ENCODE peak calls at places on chromosomes 5 and 9, in four cellular contexts. One of them, this sample, is unnamed.

GRCh38 chr5:134438268-134438622 is 26.6 kb upstream of the CDKN2AIPNL start:
- DNase-seq in foreskin fibroblast: peak
- DNase-seq in NCI-H1417: no peak
- DNase-seq in A549: no peak
- DNase-seq in this sample: no peak

GRCh38 chr9:15513335-15513734 is 2.6 kb upstream of the PSIP1 start:
- DNase-seq in A549: peak
- DNase-seq in NCI-H1417: peak
- DNase-seq in foreskin fibroblast: peak
- DNase-seq in this sample: peak

GRCh38 chr5:114310666-114311065 is 51.2 kb upstream of the KCNN2 start:
- DNase-seq in A549: no peak
- DNase-seq in NCI-H1417: no peak
- DNase-seq in foreskin fibroblast: no peak
- DNase-seq in this sample: no peak

GRCh38 chr9:38685535-38685934 is 34.4 kb downstream of the FAM240B start:
- DNase-seq in A549: no peak
- DNase-seq in NCI-H1417: no peak
- DNase-seq in foreskin fibroblast: no peak
- DNase-seq in this sample: no peak

GRCh38 chr5:124927735-124928134 is 181.3 kb upstream of the ZNF608 start:
- DNase-seq in foreskin fibroblast: peak
- DNase-seq in NCI-H1417: no peak
- DNase-seq in A549: no peak
- DNase-seq in this sample: no peak

GRCh38 chr9:134053941-134054761 is 13.7 kb downstream of the BRD3 start:
- DNase-seq in A549: no peak
- DNase-seq in NCI-H1417: no peak
- DNase-seq in foreskin fibroblast: no peak
- DNase-seq in this sample: no peak

GRCh38 chr9:89796606-89797005 is 191.8 kb downstream of the GADD45G start:
- DNase-seq in foreskin fibroblast: no peak
- DNase-seq in A549: no peak
- DNase-seq in NCI-H1417: no peak
- DNase-seq in this sample: no peak

GRCh38 chr9:82637368-82637767 is 425.6 kb downstream of the RASEF start:
- DNase-seq in foreskin fibroblast: no peak
- DNase-seq in A549: no peak
- DNase-seq in NCI-H1417: no peak
- DNase-seq in this sample: no peak

GRCh38 chr5:144333336-144333920 is 162.8 kb downstream of the KCTD16 start:
- DNase-seq in foreskin fibroblast: peak
- DNase-seq in A549: no peak
- DNase-seq in NCI-H1417: no peak
- DNase-seq in this sample: no peak

GRCh38 chr5:174309131-174309845 is 263.8 kb downstream of the NSG2 start:
- DNase-seq in A549: no peak
- DNase-seq in NCI-H1417: no peak
- DNase-seq in foreskin fibroblast: no peak
- DNase-seq in this sample: no peak

GRCh38 chr9:347667-348292 is 133.1 kb downstream of the DOCK8 start:
- DNase-seq in NCI-H1417: no peak
- DNase-seq in foreskin fibroblast: peak
- DNase-seq in A549: peak
- DNase-seq in this sample: no peak

GRCh38 chr9:96859461-96860198 is 5.3 kb upstream of the ZNF782 start:
- DNase-seq in NCI-H1417: no peak
- DNase-seq in foreskin fibroblast: peak
- DNase-seq in A549: no peak
- DNase-seq in this sample: no peak

This sample was measured in H1.